ENCODE peak calls at places on chromosomes 11 and 22, in six cellular contexts. One of them, this sample, is unnamed.

GRCh38 chr11:12507391-12507790 is 130.0 kb downstream of the PARVA start:
- DNase-seq in effector CD4-positive, alpha-beta T cell: no peak
- DNase-seq in hypothalamus: no peak
- DNase-seq in pulmonary artery endothelial cell: no peak
- DNase-seq in HEK293T: no peak
- DNase-seq in cardiac muscle cell: no peak
- DNase-seq in this sample: no peak

GRCh38 chr22:50503475-50504145 is 3.9 kb downstream of the LMF2 start:
- DNase-seq in effector CD4-positive, alpha-beta T cell: no peak
- DNase-seq in hypothalamus: no peak
- DNase-seq in pulmonary artery endothelial cell: no peak
- DNase-seq in HEK293T: no peak
- DNase-seq in cardiac muscle cell: no peak
- DNase-seq in this sample: no peak

GRCh38 chr11:94870422-94870821 is 102.3 kb downstream of the AMOTL1 start:
- DNase-seq in effector CD4-positive, alpha-beta T cell: no peak
- DNase-seq in hypothalamus: no peak
- DNase-seq in pulmonary artery endothelial cell: no peak
- DNase-seq in HEK293T: no peak
- DNase-seq in cardiac muscle cell: no peak
- DNase-seq in this sample: no peak

GRCh38 chr22:37300551-37301017 is 18.3 kb downstream of the CYTH4 start:
- DNase-seq in effector CD4-positive, alpha-beta T cell: peak; percentile 40
- DNase-seq in hypothalamus: no peak
- DNase-seq in pulmonary artery endothelial cell: no peak
- DNase-seq in HEK293T: no peak
- DNase-seq in cardiac muscle cell: no peak
- DNase-seq in this sample: no peak

GRCh38 chr11:125358254-125358840 is 137.7 kb downstream of the FEZ1 start:
- DNase-seq in effector CD4-positive, alpha-beta T cell: no peak
- DNase-seq in hypothalamus: no peak
- DNase-seq in pulmonary artery endothelial cell: no peak
- DNase-seq in HEK293T: no peak
- DNase-seq in cardiac muscle cell: no peak
- DNase-seq in this sample: no peak

GRCh38 chr11:64802370-64803162 is 448 bp downstream of the MAP4K2 start:
- DNase-seq in effector CD4-positive, alpha-beta T cell: peak; percentile 24
- DNase-seq in hypothalamus: peak; percentile 56
- DNase-seq in pulmonary artery endothelial cell: no peak
- DNase-seq in HEK293T: peak; percentile 37
- DNase-seq in cardiac muscle cell: no peak
- DNase-seq in this sample: no peak

GRCh38 chr22:32052259-32052658 is 9.2 kb downstream of the SLC5A1 start:
- DNase-seq in effector CD4-positive, alpha-beta T cell: no peak
- DNase-seq in hypothalamus: no peak
- DNase-seq in pulmonary artery endothelial cell: no peak
- DNase-seq in HEK293T: no peak
- DNase-seq in cardiac muscle cell: no peak
- DNase-seq in this sample: no peak

GRCh38 chr22:40743740-40744139 is 64.5 kb downstream of the MCHR1 start:
- DNase-seq in effector CD4-positive, alpha-beta T cell: no peak
- DNase-seq in hypothalamus: no peak
- DNase-seq in pulmonary artery endothelial cell: no peak
- DNase-seq in HEK293T: no peak
- DNase-seq in cardiac muscle cell: no peak
- DNase-seq in this sample: no peak

GRCh38 chr22:30885591-30885990 is 83.0 kb downstream of the MORC2 start:
- DNase-seq in effector CD4-positive, alpha-beta T cell: no peak
- DNase-seq in hypothalamus: no peak
- DNase-seq in pulmonary artery endothelial cell: no peak
- DNase-seq in HEK293T: no peak
- DNase-seq in cardiac muscle cell: no peak
- DNase-seq in this sample: no peak

GRCh38 chr11:113881856-113882255 is 6.5 kb upstream of the USP28 start:
- DNase-seq in effector CD4-positive, alpha-beta T cell: no peak
- DNase-seq in hypothalamus: no peak
- DNase-seq in pulmonary artery endothelial cell: no peak
- DNase-seq in HEK293T: no peak
- DNase-seq in cardiac muscle cell: no peak
- DNase-seq in this sample: no peak

GRCh38 chr11:10654211-10655150 is 39.1 kb downstream of the IRAG1 start:
- DNase-seq in effector CD4-positive, alpha-beta T cell: peak; percentile 16
- DNase-seq in hypothalamus: no peak
- DNase-seq in pulmonary artery endothelial cell: peak; percentile 55
- DNase-seq in HEK293T: peak; percentile 60
- DNase-seq in cardiac muscle cell: peak; percentile 42
- DNase-seq in this sample: no peak

GRCh38 chr11:73195191-73196007 is 22.7 kb upstream of the P2RY2 start:
- DNase-seq in effector CD4-positive, alpha-beta T cell: no peak
- DNase-seq in hypothalamus: no peak
- DNase-seq in pulmonary artery endothelial cell: no peak
- DNase-seq in HEK293T: no peak
- DNase-seq in cardiac muscle cell: no peak
- DNase-seq in this sample: no peak

GRCh38 chr11:59283825-59284772 is 71.4 kb upstream of the MPEG1 start:
- DNase-seq in effector CD4-positive, alpha-beta T cell: peak; percentile 27
- DNase-seq in hypothalamus: no peak
- DNase-seq in pulmonary artery endothelial cell: no peak
- DNase-seq in HEK293T: peak; percentile 45
- DNase-seq in cardiac muscle cell: peak; percentile 60
- DNase-seq in this sample: peak; percentile 17

GRCh38 chr11:28536504-28537267 is 428.5 kb downstream of the METTL15 start:
- DNase-seq in effector CD4-positive, alpha-beta T cell: no peak
- DNase-seq in hypothalamus: no peak
- DNase-seq in pulmonary artery endothelial cell: no peak
- DNase-seq in HEK293T: no peak
- DNase-seq in cardiac muscle cell: no peak
- DNase-seq in this sample: no peak

GRCh38 chr11:131253885-131254204 is 116.6 kb upstream of the NTM start:
- DNase-seq in effector CD4-positive, alpha-beta T cell: no peak
- DNase-seq in hypothalamus: no peak
- DNase-seq in pulmonary artery endothelial cell: no peak
- DNase-seq in HEK293T: no peak
- DNase-seq in cardiac muscle cell: no peak
- DNase-seq in this sample: no peak

GRCh38 chr22:34877506-34877905 is 188.5 kb upstream of the ISX start:
- DNase-seq in effector CD4-positive, alpha-beta T cell: no peak
- DNase-seq in hypothalamus: no peak
- DNase-seq in pulmonary artery endothelial cell: no peak
- DNase-seq in HEK293T: no peak
- DNase-seq in cardiac muscle cell: no peak
- DNase-seq in this sample: no peak

GRCh38 chr11:105641433-105641832 is 31.6 kb downstream of the GRIA4 start:
- DNase-seq in effector CD4-positive, alpha-beta T cell: no peak
- DNase-seq in hypothalamus: no peak
- DNase-seq in pulmonary artery endothelial cell: no peak
- DNase-seq in HEK293T: no peak
- DNase-seq in cardiac muscle cell: no peak
- DNase-seq in this sample: no peak